ENCODE peak calls at places on chromosomes 13 and 19, in six cellular contexts. H is Peyer's patch; W is body of pancreas; V is CD4-positive, alpha-beta memory T cell; K is fibroblast of lung; X is stomach. D is an unnamed sample.

GRCh38 chr13:51826606-51827005 is 18.4 kb downstream of the TMEM272 start:
- DNase-seq in H (no peak), W (no peak), V (no peak), K (no peak), X (no peak), D (no peak)

GRCh38 chr13:113734099-113734825 is 24.8 kb upstream of the TMEM255B start:
- DNase-seq in H (peak; percentile 41), W (no peak), V (no peak), K (no peak), X (no peak), D (no peak)

GRCh38 chr13:80000679-80001509 is 340.0 kb downstream of the SPRY2 start:
- DNase-seq in H (no peak), W (no peak), V (no peak), K (peak; percentile 32), X (no peak), D (no peak)

GRCh38 chr19:20151617-20152145 is 15.3 kb upstream of the ZNF486 start:
- DNase-seq in H (no peak), W (no peak), V (no peak), K (no peak), X (no peak), D (no peak)

GRCh38 chr19:14496029-14496848 is at the start of gene GIPC1:
- DNase-seq in H (peak; percentile 98), W (peak; percentile 97), V (peak; percentile 86), K (peak; percentile 100), X (peak; percentile 96), D (peak; percentile 97)

GRCh38 chr19:16895467-16896097 is 6.8 kb downstream of the F2RL3 start:
- DNase-seq in H (no peak), W (no peak), V (no peak), K (no peak), X (no peak), D (peak; percentile 28)

GRCh38 chr13:101523732-101524131 is 71.3 kb downstream of the ITGBL1 start:
- DNase-seq in H (no peak), W (no peak), V (no peak), K (peak; percentile 86), X (no peak), D (no peak)

GRCh38 chr13:48066310-48066989 is 28.5 kb downstream of the MED4 start:
- DNase-seq in H (no peak), W (no peak), V (no peak), K (peak; percentile 36), X (no peak), D (no peak)

GRCh38 chr19:688214-688613 is 7.0 kb downstream of the PRSS57 start:
- DNase-seq in H (no peak), W (no peak), V (no peak), K (no peak), X (no peak), D (no peak)

GRCh38 chr19:10651821-10652220 is 2.3 kb upstream of the ILF3 start:
- DNase-seq in H (no peak), W (no peak), V (no peak), K (no peak), X (no peak), D (no peak)

GRCh38 chr13:110683203-110683883 is 22.6 kb downstream of the CARS2 start:
- DNase-seq in H (no peak), W (no peak), V (peak; percentile 52), K (no peak), X (no peak), D (no peak)

GRCh38 chr19:588758-589692 is 656 bp upstream of the HCN2 start:
- DNase-seq in H (no peak), W (no peak), V (no peak), K (no peak), X (no peak), D (no peak)

GRCh38 chr19:2962018-2962670 is 15.2 kb upstream of the TLE6 start:
- DNase-seq in H (no peak), W (peak; percentile 66), V (peak; percentile 79), K (peak; percentile 53), X (peak; percentile 49), D (peak; percentile 72)

GRCh38 chr19:38289955-38290354 is 14.1 kb upstream of the C19orf33 start:
- DNase-seq in H (no peak), W (no peak), V (no peak), K (no peak), X (no peak), D (no peak)

GRCh38 chr19:38290631-38291147 is 13.4 kb upstream of the C19orf33 start:
- DNase-seq in H (no peak), W (peak; percentile 85), V (no peak), K (peak; percentile 91), X (peak; percentile 95), D (no peak)

GRCh38 chr19:38285567-38285966 is 18.5 kb upstream of the C19orf33 start:
- DNase-seq in H (no peak), W (no peak), V (no peak), K (no peak), X (no peak), D (no peak)

GRCh38 chr19:38287604-38288003 is 16.4 kb upstream of the C19orf33 start:
- DNase-seq in H (no peak), W (no peak), V (no peak), K (no peak), X (no peak), D (no peak)

DNA sequence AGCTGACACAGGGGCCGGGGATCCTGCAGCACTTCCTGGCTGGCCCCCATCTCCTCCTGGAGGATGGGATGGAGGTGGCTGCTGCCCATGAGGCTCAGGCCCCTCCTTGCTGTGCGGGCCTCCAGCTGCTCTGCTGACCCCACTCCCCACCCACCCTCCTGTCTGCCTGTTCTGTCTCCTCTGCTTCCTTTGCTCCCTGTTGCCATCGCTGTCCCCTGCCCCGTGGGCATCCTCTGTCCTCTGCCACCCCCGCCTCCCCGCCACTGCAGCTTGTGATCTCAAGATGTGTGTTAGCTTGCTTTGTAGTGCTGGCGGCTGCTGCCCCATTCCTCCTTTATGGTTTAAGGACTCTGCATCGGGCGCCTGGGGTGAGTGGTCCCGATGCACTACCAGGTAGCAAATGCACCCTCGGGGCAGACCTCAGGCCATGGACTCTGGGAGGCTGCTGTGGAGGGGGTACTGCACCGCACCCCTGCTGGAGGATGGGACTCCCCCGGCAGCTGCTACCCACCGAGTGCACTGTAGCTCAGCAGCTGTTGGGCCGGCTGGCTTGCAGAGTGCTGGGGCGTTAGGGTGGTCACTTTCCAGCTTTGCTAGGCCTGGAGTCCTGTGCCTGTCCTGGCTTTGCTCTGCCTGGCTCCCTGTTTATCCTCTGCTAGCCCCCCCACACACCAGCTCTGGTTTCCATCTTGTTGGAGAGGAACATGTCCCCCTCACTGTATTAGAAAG is 15.8 kb upstream of the C19orf33 start:
- DNase-seq in H (no peak), W (no peak), V (no peak), K (no peak), X (no peak), D (no peak)
- H3K4me1 ChIP-seq in H (no peaks in the 10 kb centered on the region), W (peaks cover 26% of the 10 kb centered on the region), V (no peaks in the 10 kb centered on the region), K (peaks cover 18% of the 10 kb centered on the region), X (peaks cover 44% of the 10 kb centered on the region), D (no peaks in the 10 kb centered on the region)

GRCh38 chr19:29085630-29086029 is 127.3 kb downstream of the UQCRFS1 start:
- DNase-seq in H (no peak), W (no peak), V (no peak), K (no peak), X (no peak), D (no peak)
- H3K4me3 ChIP-seq in H (no peak overlapping the region), W (no peak overlapping the region), V (no peak overlapping the region), K (no peak overlapping the region), X (no peak overlapping the region), D (no peak overlapping the region)

GRCh38 chr19:47302249-47302648 is 7.4 kb upstream of the C5AR1 start:
- DNase-seq in H (no peak), W (no peak), V (no peak), K (no peak), X (no peak), D (no peak)
- H3K4me1 ChIP-seq in H (no peaks in the 10 kb centered on the region), W (peaks cover 13% of the 10 kb centered on the region), V (peaks cover 5% of the 10 kb centered on the region), K (no peaks in the 10 kb centered on the region), X (peaks cover 8% of the 10 kb centered on the region), D (no peaks in the 10 kb centered on the region)

DNA sequence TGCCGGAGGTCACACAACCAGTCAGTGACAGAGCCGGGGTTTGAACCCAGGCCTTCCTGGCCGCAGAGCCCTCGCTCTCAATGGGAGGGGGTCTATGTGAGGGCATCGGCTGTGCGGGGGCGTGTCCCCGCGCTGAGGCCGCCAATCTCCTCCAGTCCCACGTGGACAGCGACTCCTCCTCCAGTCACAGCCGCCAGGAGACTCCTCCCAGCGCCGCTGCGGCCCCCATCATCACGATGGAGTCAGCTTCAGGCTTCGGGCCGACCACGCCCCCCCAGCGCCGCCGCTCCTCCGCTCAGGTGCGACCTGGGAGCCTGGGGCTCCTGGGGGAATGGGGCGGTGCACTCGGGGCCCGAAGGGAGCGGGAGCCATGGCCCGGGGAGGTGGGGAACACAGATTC is 6.0 kb downstream of the SPRED3 start:
- DNase-seq in H (peak; percentile 59), W (no peak), V (peak; percentile 60), K (no peak), X (no peak), D (no peak)
- H3K4me3 ChIP-seq in H (no peak overlapping the region), W (no peak overlapping the region), V (peak overlapping the region; percentile 51), K (no peak overlapping the region), X (peak overlapping the region; percentile 24), D (peak overlapping the region; percentile 3)

GRCh38 chr13:28338742-28339141 is 156.2 kb downstream of the FLT1 start:
- DNase-seq in H (no peak), W (no peak), V (no peak), K (no peak), X (no peak), D (no peak)

GRCh38 chr13:28338202-28338601 is 156.7 kb downstream of the FLT1 start:
- DNase-seq in H (no peak), W (no peak), V (no peak), K (peak; percentile 84), X (no peak), D (no peak)

GRCh38 chr13:28339419-28339818 is 155.5 kb downstream of the FLT1 start:
- DNase-seq in H (no peak), W (no peak), V (no peak), K (peak; percentile 67), X (no peak), D (no peak)

GRCh38 chr13:28337196-28338045 is 157.5 kb downstream of the FLT1 start:
- DNase-seq in H (no peak), W (no peak), V (no peak), K (peak; percentile 79), X (no peak), D (no peak)

DNA sequence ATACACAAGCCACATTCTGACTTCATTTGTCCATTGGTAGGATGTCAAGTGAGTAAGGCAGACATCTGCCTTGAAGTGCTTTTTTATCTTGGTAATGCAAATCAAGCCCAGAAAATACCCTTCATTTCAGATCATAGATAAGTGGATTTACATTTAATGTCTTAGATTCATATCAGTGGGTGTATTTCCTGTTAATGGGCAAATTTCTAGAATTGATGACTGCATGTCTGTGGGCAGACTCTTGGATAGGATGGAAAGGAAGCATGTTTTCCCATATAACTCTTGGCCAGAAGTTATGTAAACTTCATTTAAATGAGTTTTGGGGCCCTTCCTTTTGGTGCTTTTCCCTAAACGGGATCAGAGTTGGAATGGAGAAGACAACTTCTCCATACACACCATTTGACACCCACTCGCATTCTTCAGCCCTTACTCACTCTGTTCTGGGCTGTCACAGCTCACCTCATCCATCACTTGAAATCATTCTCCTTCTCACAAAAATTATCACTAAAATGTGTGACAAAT is 154.6 kb downstream of the FLT1 start:
- DNase-seq in H (no peak), W (no peak), V (no peak), K (peak; percentile 84), X (no peak), D (no peak)
- H3K4me1 ChIP-seq in H (no peaks in the 10 kb centered on the region), W (no peaks in the 10 kb centered on the region), V (no peaks in the 10 kb centered on the region), K (peaks cover 9% of the 10 kb centered on the region), X (peaks cover 20% of the 10 kb centered on the region), D (no peaks in the 10 kb centered on the region)

GRCh38 chr19:39449116-39449797 is 3.9 kb downstream of the SUPT5H start:
- DNase-seq in H (no peak), W (no peak), V (no peak), K (no peak), X (no peak), D (no peak)
- H3K4me3 ChIP-seq in H (no peak overlapping the region), W (no peak overlapping the region), V (no peak overlapping the region), K (no peak overlapping the region), X (no peak overlapping the region), D (no peak overlapping the region)